ENCODE peak calls at places on chromosomes 1 and 21, in four cellular contexts. One of them, this sample, is unnamed.

GRCh38 chr1:56146449-56146848 is 432.9 kb downstream of the PLPP3 start:
- DNase-seq in A549: no peak
- DNase-seq in H1: no peak
- DNase-seq in K562: no peak
- DNase-seq in this sample: no peak

GRCh38 chr1:175035860-175036259 is 12.6 kb upstream of the MRPS14 start:
- DNase-seq in H1: no peak
- DNase-seq in K562: no peak
- DNase-seq in A549: no peak
- DNase-seq in this sample: no peak

GRCh38 chr1:17502326-17502778 is 37.1 kb upstream of the ARHGEF10L start:
- DNase-seq in H1: peak
- DNase-seq in K562: peak
- DNase-seq in A549: peak
- DNase-seq in this sample: peak

GRCh38 chr1:202106340-202107284 is 16.1 kb upstream of the GPR37L1 start:
- DNase-seq in K562: peak
- DNase-seq in H1: no peak
- DNase-seq in A549: peak
- DNase-seq in this sample: no peak

GRCh38 chr1:225349826-225350225 is 78.0 kb downstream of the LBR start:
- DNase-seq in K562: no peak
- DNase-seq in H1: no peak
- DNase-seq in A549: no peak
- DNase-seq in this sample: no peak

GRCh38 chr21:44057960-44058651 is 46.0 kb downstream of the TRAPPC10 start:
- DNase-seq in H1: no peak
- DNase-seq in K562: no peak
- DNase-seq in A549: no peak
- DNase-seq in this sample: no peak

GRCh38 chr1:94024109-94024792 is 96.7 kb downstream of the ABCA4 start:
- DNase-seq in A549: no peak
- DNase-seq in H1: no peak
- DNase-seq in K562: no peak
- DNase-seq in this sample: no peak

GRCh38 chr1:212512731-212513559 is 80.2 kb downstream of the NENF start:
- DNase-seq in K562: no peak
- DNase-seq in H1: no peak
- DNase-seq in A549: peak
- DNase-seq in this sample: no peak

GRCh38 chr1:174131032-174131638 is 28.2 kb upstream of the RABGAP1L start:
- DNase-seq in K562: no peak
- DNase-seq in A549: no peak
- DNase-seq in H1: no peak
- DNase-seq in this sample: no peak

GRCh38 chr21:45994738-45995685 is 13.4 kb downstream of the COL6A1 start:
- DNase-seq in H1: no peak
- DNase-seq in A549: no peak
- DNase-seq in K562: no peak
- DNase-seq in this sample: no peak

GRCh38 chr1:116286541-116286971 is 86.5 kb upstream of the ATP1A1 start:
- DNase-seq in H1: no peak
- DNase-seq in K562: no peak
- DNase-seq in A549: no peak
- DNase-seq in this sample: peak

GRCh38 chr21:42850866-42851391 is 28.4 kb downstream of the WDR4 start:
- DNase-seq in H1: peak
- DNase-seq in K562: peak
- DNase-seq in A549: peak
- DNase-seq in this sample: no peak

GRCh38 chr1:228502522-228502921 is 15.3 kb downstream of the RNF187 start:
- DNase-seq in A549: no peak
- DNase-seq in H1: no peak
- DNase-seq in K562: peak
- DNase-seq in this sample: no peak

GRCh38 chr1:158735848-158736247 is 15.3 kb upstream of the OR6K3 start:
- DNase-seq in K562: no peak
- DNase-seq in A549: no peak
- DNase-seq in H1: no peak
- DNase-seq in this sample: no peak

GRCh38 chr1:117656202-117656641 is 50.4 kb downstream of the TENT5C start:
- DNase-seq in A549: no peak
- DNase-seq in H1: no peak
- DNase-seq in K562: no peak
- DNase-seq in this sample: no peak

GRCh38 chr1:91502882-91503184 is 2.2 kb downstream of the CDC7 start:
- DNase-seq in K562: no peak
- DNase-seq in A549: peak
- DNase-seq in H1: no peak
- DNase-seq in this sample: peak

GRCh38 chr1:239987103-239987745 is 104.5 kb upstream of the FMN2 start:
- DNase-seq in K562: peak
- DNase-seq in H1: no peak
- DNase-seq in A549: peak
- DNase-seq in this sample: peak

GRCh38 chr1:221669441-221669840 is 72.4 kb downstream of the DUSP10 start:
- DNase-seq in K562: no peak
- DNase-seq in A549: no peak
- DNase-seq in H1: no peak
- DNase-seq in this sample: no peak

GRCh38 chr1:83798965-83799364 is 200.0 kb downstream of the TTLL7 start:
- DNase-seq in H1: no peak
- DNase-seq in A549: no peak
- DNase-seq in K562: no peak
- DNase-seq in this sample: no peak

GRCh38 chr1:11654571-11655262 is at the start of gene FBXO44:
- DNase-seq in A549: no peak
- DNase-seq in H1: peak
- DNase-seq in K562: peak
- DNase-seq in this sample: peak

GRCh38 chr1:93715529-93716126 is 34.0 kb upstream of the BCAR3 start:
- DNase-seq in K562: no peak
- DNase-seq in H1: no peak
- DNase-seq in A549: no peak
- DNase-seq in this sample: no peak

GRCh38 chr1:75475709-75476108 is 135.2 kb downstream of the SLC44A5 start:
- DNase-seq in H1: no peak
- DNase-seq in A549: no peak
- DNase-seq in K562: no peak
- DNase-seq in this sample: no peak

GRCh38 chr1:206606867-206607266 is 5.4 kb downstream of the EIF2D start:
- DNase-seq in K562: peak
- DNase-seq in H1: no peak
- DNase-seq in A549: peak
- DNase-seq in this sample: peak

GRCh38 chr1:109624215-109625010 is 4.8 kb downstream of the AMPD2 start:
- DNase-seq in A549: no peak
- DNase-seq in K562: no peak
- DNase-seq in H1: no peak
- DNase-seq in this sample: no peak

GRCh38 chr1:77532641-77533040 is 149.8 kb downstream of the ZZZ3 start:
- DNase-seq in A549: no peak
- DNase-seq in K562: no peak
- DNase-seq in H1: no peak
- DNase-seq in this sample: no peak

GRCh38 chr1:59057801-59058200 is 239.1 kb upstream of the FGGY start:
- DNase-seq in K562: no peak
- DNase-seq in A549: no peak
- DNase-seq in H1: no peak
- DNase-seq in this sample: no peak

DNA sequence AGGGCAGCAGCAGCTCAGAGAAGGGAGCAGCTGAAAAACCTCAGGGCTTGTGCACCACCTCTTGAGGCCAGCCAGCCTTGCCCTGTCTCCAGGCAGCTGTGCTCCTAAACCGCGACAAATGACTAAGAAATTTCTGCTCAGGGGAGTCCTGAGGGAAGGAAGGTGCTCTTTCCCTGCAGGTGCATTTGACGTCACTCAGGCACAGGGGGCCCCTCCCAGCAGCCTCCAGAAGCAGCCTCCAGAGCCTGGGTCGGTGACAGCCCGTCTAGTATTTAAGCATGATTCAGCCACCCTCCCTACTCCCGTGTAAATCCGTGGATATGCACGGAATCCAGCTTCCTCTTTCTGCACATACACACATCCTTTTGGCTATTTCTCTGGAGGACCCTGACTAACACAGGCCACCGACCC is 560.5 kb downstream of the KIF26B start:
- DNase-seq in K562: no peak
- DNase-seq in H1: no peak
- DNase-seq in A549: no peak
- DNase-seq in this sample: no peak
- TF ChIP-seq PHF8 in K562: no peak
- TF ChIP-seq PHF8 in H1: no peak
- TF ChIP-seq PHF8 in A549: no peak
- TF ChIP-seq PHF8 in this sample: no peak

GRCh38 chr1:244963231-244963826 is 99.0 kb upstream of the HNRNPU start:
- DNase-seq in H1: no peak
- DNase-seq in K562: peak
- DNase-seq in A549: no peak
- DNase-seq in this sample: no peak

GRCh38 chr1:244965182-244965581 is 100.8 kb upstream of the HNRNPU start:
- DNase-seq in K562: no peak
- DNase-seq in A549: no peak
- DNase-seq in H1: no peak
- DNase-seq in this sample: no peak

GRCh38 chr1:244967159-244967558 is 102.8 kb upstream of the HNRNPU start:
- DNase-seq in K562: no peak
- DNase-seq in H1: no peak
- DNase-seq in A549: no peak
- DNase-seq in this sample: no peak

GRCh38 chr1:244962140-244962539 is 97.8 kb upstream of the HNRNPU start:
- DNase-seq in K562: no peak
- DNase-seq in A549: no peak
- DNase-seq in H1: no peak
- DNase-seq in this sample: no peak

GRCh38 chr1:244964112-244964971 is 100.0 kb upstream of the HNRNPU start:
- DNase-seq in H1: no peak
- DNase-seq in K562: no peak
- DNase-seq in A549: peak
- DNase-seq in this sample: peak
- TF ChIP-seq PHF8 in H1: no peak
- TF ChIP-seq PHF8 in K562: no peak
- TF ChIP-seq PHF8 in A549: no peak
- TF ChIP-seq PHF8 in this sample: no peak

GRCh38 chr1:166155108-166155507 is 11.7 kb downstream of the FAM78B start:
- DNase-seq in K562: no peak
- DNase-seq in A549: no peak
- DNase-seq in H1: no peak
- DNase-seq in this sample: no peak
- TF ChIP-seq PHF8 in K562: no peak
- TF ChIP-seq PHF8 in A549: no peak
- TF ChIP-seq PHF8 in H1: no peak
- TF ChIP-seq PHF8 in this sample: no peak

GRCh38 chr1:51927029-51927428 is 48.5 kb upstream of the NRDC start:
- DNase-seq in K562: no peak
- DNase-seq in A549: no peak
- DNase-seq in H1: no peak
- DNase-seq in this sample: no peak

GRCh38 chr1:51924455-51924854 is 45.9 kb upstream of the NRDC start:
- DNase-seq in H1: no peak
- DNase-seq in A549: no peak
- DNase-seq in K562: no peak
- DNase-seq in this sample: no peak

GRCh38 chr1:51930329-51930728 is 51.8 kb upstream of the NRDC start:
- DNase-seq in H1: no peak
- DNase-seq in K562: no peak
- DNase-seq in A549: no peak
- DNase-seq in this sample: no peak

GRCh38 chr1:51928896-51929295 is 50.4 kb upstream of the NRDC start:
- DNase-seq in A549: no peak
- DNase-seq in K562: no peak
- DNase-seq in H1: no peak
- DNase-seq in this sample: no peak

GRCh38 chr1:51926171-51926812 is 47.8 kb upstream of the NRDC start:
- DNase-seq in H1: no peak
- DNase-seq in A549: peak
- DNase-seq in K562: peak
- DNase-seq in this sample: no peak
- TF ChIP-seq PHF8 in H1: no peak
- TF ChIP-seq PHF8 in A549: no peak
- TF ChIP-seq PHF8 in K562: no peak
- TF ChIP-seq PHF8 in this sample: no peak

GRCh38 chr1:160171352-160171751 is 19.0 kb upstream of the CASQ1 start:
- DNase-seq in H1: no peak
- DNase-seq in A549: no peak
- DNase-seq in K562: no peak
- DNase-seq in this sample: no peak
- TF ChIP-seq PHF8 in H1: no peak
- TF ChIP-seq PHF8 in A549: no peak
- TF ChIP-seq PHF8 in K562: no peak
- TF ChIP-seq PHF8 in this sample: no peak

GRCh38 chr1:27591622-27592021 is 12.3 kb downstream of the AHDC1 start:
- DNase-seq in A549: no peak
- DNase-seq in H1: no peak
- DNase-seq in K562: no peak
- DNase-seq in this sample: no peak
- TF ChIP-seq PHF8 in A549: no peak
- TF ChIP-seq PHF8 in H1: no peak
- TF ChIP-seq PHF8 in K562: no peak
- TF ChIP-seq PHF8 in this sample: no peak

GRCh38 chr1:35915693-35916092 is 15.2 kb upstream of the AGO3 start:
- DNase-seq in H1: no peak
- DNase-seq in K562: no peak
- DNase-seq in A549: no peak
- DNase-seq in this sample: no peak

GRCh38 chr1:35914706-35915105 is 16.2 kb upstream of the AGO3 start:
- DNase-seq in H1: no peak
- DNase-seq in A549: no peak
- DNase-seq in K562: no peak
- DNase-seq in this sample: no peak
- TF ChIP-seq PHF8 in H1: no peak
- TF ChIP-seq PHF8 in A549: no peak
- TF ChIP-seq PHF8 in K562: no peak
- TF ChIP-seq PHF8 in this sample: no peak